ENCODE peak calls at places on chromosomes 13 and 19, in seven cellular contexts. One of them, this sample, is unnamed.

GRCh38 chr13:26558912-26559485 is 1.5 kb downstream of the WASF3 start:
- DNase-seq in HCT116: no peak
- DNase-seq in stimulated activated CD4-positive, alpha-beta T cell treated with anti-CD3 and anti-CD28 coated beads, Interleukin-4, amount 100 ng/mL, for 48 hours: no peak
- DNase-seq in NCI-H1436: no peak
- DNase-seq in HFFc6: no peak
- DNase-seq in hypothalamus: no peak
- DNase-seq in astrocyte of the cerebellum: no peak
- DNase-seq in this sample: no peak

GRCh38 chr19:3203754-3204645 is 18.3 kb downstream of the NCLN start:
- DNase-seq in HCT116: no peak
- DNase-seq in stimulated activated CD4-positive, alpha-beta T cell treated with anti-CD3 and anti-CD28 coated beads, Interleukin-4, amount 100 ng/mL, for 48 hours: no peak
- DNase-seq in NCI-H1436: no peak
- DNase-seq in HFFc6: no peak
- DNase-seq in hypothalamus: no peak
- DNase-seq in astrocyte of the cerebellum: no peak
- DNase-seq in this sample: no peak

GRCh38 chr19:40225440-40226305 is 816 bp downstream of the CCNP start:
- DNase-seq in HCT116: no peak
- DNase-seq in stimulated activated CD4-positive, alpha-beta T cell treated with anti-CD3 and anti-CD28 coated beads, Interleukin-4, amount 100 ng/mL, for 48 hours: no peak
- DNase-seq in NCI-H1436: no peak
- DNase-seq in HFFc6: peak; percentile 20
- DNase-seq in hypothalamus: no peak
- DNase-seq in astrocyte of the cerebellum: no peak
- DNase-seq in this sample: no peak

GRCh38 chr13:61810065-61810464 is 394.4 kb upstream of the PCDH20 start:
- DNase-seq in HCT116: no peak
- DNase-seq in stimulated activated CD4-positive, alpha-beta T cell treated with anti-CD3 and anti-CD28 coated beads, Interleukin-4, amount 100 ng/mL, for 48 hours: no peak
- DNase-seq in NCI-H1436: no peak
- DNase-seq in HFFc6: no peak
- DNase-seq in hypothalamus: no peak
- DNase-seq in astrocyte of the cerebellum: no peak
- DNase-seq in this sample: no peak

GRCh38 chr13:109205315-109205714 is 575.9 kb downstream of the MYO16 start:
- DNase-seq in HCT116: no peak
- DNase-seq in stimulated activated CD4-positive, alpha-beta T cell treated with anti-CD3 and anti-CD28 coated beads, Interleukin-4, amount 100 ng/mL, for 48 hours: no peak
- DNase-seq in NCI-H1436: no peak
- DNase-seq in HFFc6: peak; percentile 5
- DNase-seq in hypothalamus: no peak
- DNase-seq in astrocyte of the cerebellum: no peak
- DNase-seq in this sample: no peak

GRCh38 chr19:38759590-38760003 is 13.7 kb downstream of the LGALS7 start:
- DNase-seq in HCT116: no peak
- DNase-seq in stimulated activated CD4-positive, alpha-beta T cell treated with anti-CD3 and anti-CD28 coated beads, Interleukin-4, amount 100 ng/mL, for 48 hours: no peak
- DNase-seq in NCI-H1436: no peak
- DNase-seq in HFFc6: no peak
- DNase-seq in hypothalamus: no peak
- DNase-seq in astrocyte of the cerebellum: no peak
- DNase-seq in this sample: no peak

GRCh38 chr19:31518216-31518615 is 169.0 kb upstream of the TSHZ3 start:
- DNase-seq in HCT116: no peak
- DNase-seq in stimulated activated CD4-positive, alpha-beta T cell treated with anti-CD3 and anti-CD28 coated beads, Interleukin-4, amount 100 ng/mL, for 48 hours: no peak
- DNase-seq in NCI-H1436: no peak
- DNase-seq in HFFc6: no peak
- DNase-seq in hypothalamus: no peak
- DNase-seq in astrocyte of the cerebellum: no peak
- DNase-seq in this sample: peak; percentile 18

GRCh38 chr19:3433805-3434540 is 46.4 kb downstream of the SMIM24 start:
- DNase-seq in HCT116: no peak
- DNase-seq in stimulated activated CD4-positive, alpha-beta T cell treated with anti-CD3 and anti-CD28 coated beads, Interleukin-4, amount 100 ng/mL, for 48 hours: no peak
- DNase-seq in NCI-H1436: no peak
- DNase-seq in HFFc6: no peak
- DNase-seq in hypothalamus: no peak
- DNase-seq in astrocyte of the cerebellum: no peak
- DNase-seq in this sample: no peak

GRCh38 chr13:111245781-111246384 is 74.6 kb upstream of the TEX29 start:
- DNase-seq in HCT116: no peak
- DNase-seq in stimulated activated CD4-positive, alpha-beta T cell treated with anti-CD3 and anti-CD28 coated beads, Interleukin-4, amount 100 ng/mL, for 48 hours: no peak
- DNase-seq in NCI-H1436: no peak
- DNase-seq in HFFc6: no peak
- DNase-seq in hypothalamus: no peak
- DNase-seq in astrocyte of the cerebellum: peak; percentile 86
- DNase-seq in this sample: no peak

GRCh38 chr13:97021241-97021640 is 27.0 kb upstream of the OXGR1 start:
- DNase-seq in HCT116: no peak
- DNase-seq in stimulated activated CD4-positive, alpha-beta T cell treated with anti-CD3 and anti-CD28 coated beads, Interleukin-4, amount 100 ng/mL, for 48 hours: no peak
- DNase-seq in NCI-H1436: no peak
- DNase-seq in HFFc6: no peak
- DNase-seq in hypothalamus: no peak
- DNase-seq in astrocyte of the cerebellum: no peak
- DNase-seq in this sample: no peak

GRCh38 chr13:74867460-74867859 is 614.5 kb downstream of the TBC1D4 start:
- DNase-seq in HCT116: no peak
- DNase-seq in stimulated activated CD4-positive, alpha-beta T cell treated with anti-CD3 and anti-CD28 coated beads, Interleukin-4, amount 100 ng/mL, for 48 hours: no peak
- DNase-seq in NCI-H1436: no peak
- DNase-seq in HFFc6: peak; percentile 27
- DNase-seq in hypothalamus: no peak
- DNase-seq in astrocyte of the cerebellum: no peak
- DNase-seq in this sample: no peak

GRCh38 chr13:64639206-64639605 is 2590.9 kb downstream of the PCDH9 start:
- DNase-seq in HCT116: no peak
- DNase-seq in stimulated activated CD4-positive, alpha-beta T cell treated with anti-CD3 and anti-CD28 coated beads, Interleukin-4, amount 100 ng/mL, for 48 hours: no peak
- DNase-seq in NCI-H1436: no peak
- DNase-seq in HFFc6: no peak
- DNase-seq in hypothalamus: no peak
- DNase-seq in astrocyte of the cerebellum: no peak
- DNase-seq in this sample: no peak

GRCh38 chr19:1236566-1236965 is 1.2 kb downstream of the CBARP start:
- DNase-seq in HCT116: no peak
- DNase-seq in stimulated activated CD4-positive, alpha-beta T cell treated with anti-CD3 and anti-CD28 coated beads, Interleukin-4, amount 100 ng/mL, for 48 hours: no peak
- DNase-seq in NCI-H1436: no peak
- DNase-seq in HFFc6: no peak
- DNase-seq in hypothalamus: peak; percentile 51
- DNase-seq in astrocyte of the cerebellum: no peak
- DNase-seq in this sample: no peak

GRCh38 chr13:114047358-114047881 is 73.5 kb upstream of the C13orf46 start:
- DNase-seq in HCT116: no peak
- DNase-seq in stimulated activated CD4-positive, alpha-beta T cell treated with anti-CD3 and anti-CD28 coated beads, Interleukin-4, amount 100 ng/mL, for 48 hours: no peak
- DNase-seq in NCI-H1436: no peak
- DNase-seq in HFFc6: no peak
- DNase-seq in hypothalamus: no peak
- DNase-seq in astrocyte of the cerebellum: no peak
- DNase-seq in this sample: no peak

GRCh38 chr19:42185281-42185680 is 32.2 kb downstream of the DEDD2 start:
- DNase-seq in HCT116: no peak
- DNase-seq in stimulated activated CD4-positive, alpha-beta T cell treated with anti-CD3 and anti-CD28 coated beads, Interleukin-4, amount 100 ng/mL, for 48 hours: no peak
- DNase-seq in NCI-H1436: no peak
- DNase-seq in HFFc6: no peak
- DNase-seq in hypothalamus: no peak
- DNase-seq in astrocyte of the cerebellum: no peak
- DNase-seq in this sample: no peak

GRCh38 chr13:40624338-40624737 is 42.1 kb downstream of the FOXO1 start:
- DNase-seq in HCT116: no peak
- DNase-seq in stimulated activated CD4-positive, alpha-beta T cell treated with anti-CD3 and anti-CD28 coated beads, Interleukin-4, amount 100 ng/mL, for 48 hours: peak; percentile 29
- DNase-seq in NCI-H1436: no peak
- DNase-seq in HFFc6: no peak
- DNase-seq in hypothalamus: no peak
- DNase-seq in astrocyte of the cerebellum: no peak
- DNase-seq in this sample: no peak

GRCh38 chr19:35716735-35716984 is 1.1 kb upstream of the KMT2B start:
- DNase-seq in HCT116: no peak
- DNase-seq in stimulated activated CD4-positive, alpha-beta T cell treated with anti-CD3 and anti-CD28 coated beads, Interleukin-4, amount 100 ng/mL, for 48 hours: no peak
- DNase-seq in NCI-H1436: no peak
- DNase-seq in HFFc6: no peak
- DNase-seq in hypothalamus: no peak
- DNase-seq in astrocyte of the cerebellum: peak; percentile 2
- DNase-seq in this sample: no peak

GRCh38 chr13:110289174-110289573 is 17.8 kb downstream of the COL4A1 start:
- DNase-seq in HCT116: no peak
- DNase-seq in stimulated activated CD4-positive, alpha-beta T cell treated with anti-CD3 and anti-CD28 coated beads, Interleukin-4, amount 100 ng/mL, for 48 hours: no peak
- DNase-seq in NCI-H1436: no peak
- DNase-seq in HFFc6: no peak
- DNase-seq in hypothalamus: no peak
- DNase-seq in astrocyte of the cerebellum: no peak
- DNase-seq in this sample: no peak

GRCh38 chr19:48872884-48873475 is 759 bp downstream of the PPP1R15A start:
- DNase-seq in HCT116: peak; percentile 80
- DNase-seq in stimulated activated CD4-positive, alpha-beta T cell treated with anti-CD3 and anti-CD28 coated beads, Interleukin-4, amount 100 ng/mL, for 48 hours: peak; percentile 56
- DNase-seq in NCI-H1436: peak; percentile 81
- DNase-seq in HFFc6: peak; percentile 93
- DNase-seq in hypothalamus: peak; percentile 39
- DNase-seq in astrocyte of the cerebellum: peak; percentile 90
- DNase-seq in this sample: peak; percentile 90

GRCh38 chr13:77378662-77379061 is 51.8 kb upstream of the MYCBP2 start:
- DNase-seq in HCT116: no peak
- DNase-seq in stimulated activated CD4-positive, alpha-beta T cell treated with anti-CD3 and anti-CD28 coated beads, Interleukin-4, amount 100 ng/mL, for 48 hours: no peak
- DNase-seq in NCI-H1436: no peak
- DNase-seq in HFFc6: no peak
- DNase-seq in hypothalamus: no peak
- DNase-seq in astrocyte of the cerebellum: no peak
- DNase-seq in this sample: no peak

GRCh38 chr13:75636339-75637095 is 387 bp downstream of the LMO7 start:
- DNase-seq in HCT116: no peak
- DNase-seq in stimulated activated CD4-positive, alpha-beta T cell treated with anti-CD3 and anti-CD28 coated beads, Interleukin-4, amount 100 ng/mL, for 48 hours: peak; percentile 22
- DNase-seq in NCI-H1436: peak; percentile 42
- DNase-seq in HFFc6: peak; percentile 48
- DNase-seq in hypothalamus: no peak
- DNase-seq in astrocyte of the cerebellum: no peak
- DNase-seq in this sample: peak; percentile 71

GRCh38 chr19:35703343-35703742 is 1.0 kb upstream of the ZBTB32 start:
- DNase-seq in HCT116: no peak
- DNase-seq in stimulated activated CD4-positive, alpha-beta T cell treated with anti-CD3 and anti-CD28 coated beads, Interleukin-4, amount 100 ng/mL, for 48 hours: no peak
- DNase-seq in NCI-H1436: no peak
- DNase-seq in HFFc6: no peak
- DNase-seq in hypothalamus: no peak
- DNase-seq in astrocyte of the cerebellum: no peak
- DNase-seq in this sample: no peak

GRCh38 chr19:34276614-34277013 is 22.3 kb downstream of the GARRE1 start:
- DNase-seq in HCT116: no peak
- DNase-seq in stimulated activated CD4-positive, alpha-beta T cell treated with anti-CD3 and anti-CD28 coated beads, Interleukin-4, amount 100 ng/mL, for 48 hours: no peak
- DNase-seq in NCI-H1436: no peak
- DNase-seq in HFFc6: no peak
- DNase-seq in hypothalamus: peak; percentile 17
- DNase-seq in astrocyte of the cerebellum: no peak
- DNase-seq in this sample: no peak

GRCh38 chr13:108494991-108495661 is 134.3 kb upstream of the MYO16 start:
- DNase-seq in HCT116: no peak
- DNase-seq in stimulated activated CD4-positive, alpha-beta T cell treated with anti-CD3 and anti-CD28 coated beads, Interleukin-4, amount 100 ng/mL, for 48 hours: no peak
- DNase-seq in NCI-H1436: no peak
- DNase-seq in HFFc6: no peak
- DNase-seq in hypothalamus: no peak
- DNase-seq in astrocyte of the cerebellum: no peak
- DNase-seq in this sample: no peak

GRCh38 chr13:46715363-46715762 is 81.6 kb downstream of the ESD start:
- DNase-seq in HCT116: no peak
- DNase-seq in stimulated activated CD4-positive, alpha-beta T cell treated with anti-CD3 and anti-CD28 coated beads, Interleukin-4, amount 100 ng/mL, for 48 hours: no peak
- DNase-seq in NCI-H1436: no peak
- DNase-seq in HFFc6: no peak
- DNase-seq in hypothalamus: no peak
- DNase-seq in astrocyte of the cerebellum: no peak
- DNase-seq in this sample: no peak

GRCh38 chr19:48170817-48171347 is 402 bp downstream of the ZSWIM9 start:
- DNase-seq in HCT116: no peak
- DNase-seq in stimulated activated CD4-positive, alpha-beta T cell treated with anti-CD3 and anti-CD28 coated beads, Interleukin-4, amount 100 ng/mL, for 48 hours: no peak
- DNase-seq in NCI-H1436: no peak
- DNase-seq in HFFc6: no peak
- DNase-seq in hypothalamus: no peak
- DNase-seq in astrocyte of the cerebellum: no peak
- DNase-seq in this sample: no peak

GRCh38 chr19:35894342-35894741 is 6.0 kb downstream of the NFKBID start:
- DNase-seq in HCT116: no peak
- DNase-seq in stimulated activated CD4-positive, alpha-beta T cell treated with anti-CD3 and anti-CD28 coated beads, Interleukin-4, amount 100 ng/mL, for 48 hours: no peak
- DNase-seq in NCI-H1436: no peak
- DNase-seq in HFFc6: no peak
- DNase-seq in hypothalamus: no peak
- DNase-seq in astrocyte of the cerebellum: no peak
- DNase-seq in this sample: no peak

GRCh38 chr19:47723573-47723923 is 10.3 kb downstream of the EHD2 start:
- DNase-seq in HCT116: no peak
- DNase-seq in stimulated activated CD4-positive, alpha-beta T cell treated with anti-CD3 and anti-CD28 coated beads, Interleukin-4, amount 100 ng/mL, for 48 hours: no peak
- DNase-seq in NCI-H1436: peak; percentile 20
- DNase-seq in HFFc6: peak; percentile 86
- DNase-seq in hypothalamus: no peak
- DNase-seq in astrocyte of the cerebellum: no peak
- DNase-seq in this sample: no peak

GRCh38 chr13:25679936-25680335 is 308.2 kb downstream of the ATP8A2 start:
- DNase-seq in HCT116: no peak
- DNase-seq in stimulated activated CD4-positive, alpha-beta T cell treated with anti-CD3 and anti-CD28 coated beads, Interleukin-4, amount 100 ng/mL, for 48 hours: no peak
- DNase-seq in NCI-H1436: no peak
- DNase-seq in HFFc6: no peak
- DNase-seq in hypothalamus: no peak
- DNase-seq in astrocyte of the cerebellum: peak; percentile 19
- DNase-seq in this sample: no peak

GRCh38 chr19:43799502-43800142 is 2.6 kb downstream of the LYPD5 start:
- DNase-seq in HCT116: no peak
- DNase-seq in stimulated activated CD4-positive, alpha-beta T cell treated with anti-CD3 and anti-CD28 coated beads, Interleukin-4, amount 100 ng/mL, for 48 hours: no peak
- DNase-seq in NCI-H1436: no peak
- DNase-seq in HFFc6: no peak
- DNase-seq in hypothalamus: no peak
- DNase-seq in astrocyte of the cerebellum: no peak
- DNase-seq in this sample: no peak

GRCh38 chr13:47555235-47555634 is 445.8 kb downstream of the SUCLA2 start:
- DNase-seq in HCT116: no peak
- DNase-seq in stimulated activated CD4-positive, alpha-beta T cell treated with anti-CD3 and anti-CD28 coated beads, Interleukin-4, amount 100 ng/mL, for 48 hours: no peak
- DNase-seq in NCI-H1436: no peak
- DNase-seq in HFFc6: no peak
- DNase-seq in hypothalamus: no peak
- DNase-seq in astrocyte of the cerebellum: no peak
- DNase-seq in this sample: no peak

GRCh38 chr19:5698635-5699422 is 8.7 kb downstream of the RPL36 start:
- DNase-seq in HCT116: no peak
- DNase-seq in stimulated activated CD4-positive, alpha-beta T cell treated with anti-CD3 and anti-CD28 coated beads, Interleukin-4, amount 100 ng/mL, for 48 hours: no peak
- DNase-seq in NCI-H1436: no peak
- DNase-seq in HFFc6: no peak
- DNase-seq in hypothalamus: no peak
- DNase-seq in astrocyte of the cerebellum: no peak
- DNase-seq in this sample: no peak

GRCh38 chr19:35995655-35995993 is 636 bp downstream of the SDHAF1 start:
- DNase-seq in HCT116: no peak
- DNase-seq in stimulated activated CD4-positive, alpha-beta T cell treated with anti-CD3 and anti-CD28 coated beads, Interleukin-4, amount 100 ng/mL, for 48 hours: peak; percentile 32
- DNase-seq in NCI-H1436: no peak
- DNase-seq in HFFc6: no peak
- DNase-seq in hypothalamus: peak; percentile 22
- DNase-seq in astrocyte of the cerebellum: no peak
- DNase-seq in this sample: no peak

GRCh38 chr13:21124853-21125252 is 51.5 kb downstream of the SKA3 start:
- DNase-seq in HCT116: no peak
- DNase-seq in stimulated activated CD4-positive, alpha-beta T cell treated with anti-CD3 and anti-CD28 coated beads, Interleukin-4, amount 100 ng/mL, for 48 hours: no peak
- DNase-seq in NCI-H1436: peak; percentile 32
- DNase-seq in HFFc6: no peak
- DNase-seq in hypothalamus: no peak
- DNase-seq in astrocyte of the cerebellum: no peak
- DNase-seq in this sample: no peak

GRCh38 chr13:21045101-21045500 is 16.3 kb downstream of the LATS2 start:
- DNase-seq in HCT116: no peak
- DNase-seq in stimulated activated CD4-positive, alpha-beta T cell treated with anti-CD3 and anti-CD28 coated beads, Interleukin-4, amount 100 ng/mL, for 48 hours: no peak
- DNase-seq in NCI-H1436: no peak
- DNase-seq in HFFc6: no peak
- DNase-seq in hypothalamus: no peak
- DNase-seq in astrocyte of the cerebellum: no peak
- DNase-seq in this sample: no peak

GRCh38 chr19:661427-662196 is 1.4 kb downstream of the RNF126 start:
- DNase-seq in HCT116: no peak
- DNase-seq in stimulated activated CD4-positive, alpha-beta T cell treated with anti-CD3 and anti-CD28 coated beads, Interleukin-4, amount 100 ng/mL, for 48 hours: no peak
- DNase-seq in NCI-H1436: no peak
- DNase-seq in HFFc6: no peak
- DNase-seq in hypothalamus: no peak
- DNase-seq in astrocyte of the cerebellum: no peak
- DNase-seq in this sample: peak; percentile 79

GRCh38 chr19:11814707-11815050 is 606 bp downstream of the ZNF440 start:
- DNase-seq in HCT116: no peak
- DNase-seq in stimulated activated CD4-positive, alpha-beta T cell treated with anti-CD3 and anti-CD28 coated beads, Interleukin-4, amount 100 ng/mL, for 48 hours: no peak
- DNase-seq in NCI-H1436: no peak
- DNase-seq in HFFc6: no peak
- DNase-seq in hypothalamus: no peak
- DNase-seq in astrocyte of the cerebellum: no peak
- DNase-seq in this sample: no peak

GRCh38 chr13:107864543-107865460 is 350.5 kb downstream of the LIG4 start:
- DNase-seq in HCT116: no peak
- DNase-seq in stimulated activated CD4-positive, alpha-beta T cell treated with anti-CD3 and anti-CD28 coated beads, Interleukin-4, amount 100 ng/mL, for 48 hours: no peak
- DNase-seq in NCI-H1436: no peak
- DNase-seq in HFFc6: no peak
- DNase-seq in hypothalamus: no peak
- DNase-seq in astrocyte of the cerebellum: peak; percentile 79
- DNase-seq in this sample: no peak